ENCODE peak calls at places on chromosomes 5 and 9, in nine cellular contexts. L is RPMI8226; P is effector CD4-positive, alpha-beta T cell; M is stimulated activated CD8-positive, alpha-beta memory T cell treated with anti-CD3 and anti-CD28 coated beads, Interleukin-15, amount 100 ng/mL, for 1 hour; K is NCI-H510A treated with DMSO at 0.1 percent for 48 hours; E is T-helper 9 cell; U is EH; C is H7; S is fibroblast of mammary gland. D is an unnamed sample.

GRCh38 chr9:108056805-108057386 is 567.3 kb upstream of the KLF4 start:
- DNase-seq in L (no peak), P (no peak), M (no peak), K (no peak), E (no peak), U (peak), C (no peak), S (peak), D (peak)

GRCh38 chr5:135063511-135064234 is 29.6 kb upstream of the PITX1 start:
- DNase-seq in L (no peak), P (no peak), M (no peak), K (no peak), E (no peak), U (no peak), C (no peak), S (no peak), D (no peak)

GRCh38 chr9:109791003-109791677 is 11.1 kb downstream of the PALM2AKAP2 start:
- DNase-seq in L (no peak), P (no peak), M (no peak), K (peak), E (no peak), U (no peak), C (peak), S (no peak), D (no peak)

GRCh38 chr5:179270581-179271300 is 74.5 kb downstream of the ADAMTS2 start:
- DNase-seq in L (no peak), P (no peak), M (no peak), K (no peak), E (no peak), U (peak), C (no peak), S (peak), D (peak)

GRCh38 chr5:51382508-51382758 is 815 bp upstream of the ISL1 start:
- DNase-seq in L (no peak), P (no peak), M (no peak), K (no peak), E (no peak), U (no peak), C (no peak), S (no peak), D (no peak)

GRCh38 chr5:72723584-72723983 is 92.9 kb upstream of the TNPO1 start:
- DNase-seq in L (no peak), P (no peak), M (no peak), K (no peak), E (no peak), U (no peak), C (no peak), S (peak), D (no peak)

GRCh38 chr9:108156270-108156998 is 666.9 kb upstream of the KLF4 start:
- DNase-seq in L (no peak), P (no peak), M (no peak), K (no peak), E (no peak), U (peak), C (no peak), S (peak), D (no peak)

GRCh38 chr9:131418143-131419028 is 24.5 kb downstream of the PRRC2B start:
- DNase-seq in L (no peak), P (no peak), M (no peak), K (peak), E (no peak), U (peak), C (peak), S (no peak), D (peak)

GRCh38 chr9:84166828-84167400 is 173.6 kb downstream of the SLC28A3 start:
- DNase-seq in L (no peak), P (no peak), M (no peak), K (peak), E (no peak), U (no peak), C (no peak), S (no peak), D (no peak)

GRCh38 chr5:45639038-45639437 is 57.1 kb downstream of the HCN1 start:
- DNase-seq in L (peak), P (no peak), M (no peak), K (no peak), E (no peak), U (no peak), C (no peak), S (peak), D (no peak)

GRCh38 chr9:127583605-127584053 is 28.4 kb upstream of the STXBP1 start:
- DNase-seq in L (no peak), P (no peak), M (no peak), K (no peak), E (no peak), U (peak), C (no peak), S (peak), D (peak)

GRCh38 chr5:75282581-75282980 is 45.9 kb upstream of the ANKRD31 start:
- DNase-seq in L (no peak), P (no peak), M (no peak), K (no peak), E (no peak), U (no peak), C (no peak), S (no peak), D (no peak)

GRCh38 chr9:21831841-21832509 is 29.5 kb downstream of the MTAP start:
- DNase-seq in L (no peak), P (no peak), M (no peak), K (peak), E (no peak), U (peak), C (no peak), S (peak), D (peak)